ENCODE peak calls at places on chromosomes 12 and 14, in four cellular contexts. W is IMR-90, F is mesendoderm, E is neuronal stem cell. R is an unnamed sample.

GRCh38 chr12:93245543-93245942 is 132.2 kb upstream of the NUDT4 start:
- DNase-seq in E (no peak), F (peak), W (no peak), R (no peak)

GRCh38 chr14:58549358-58549757 is 88.4 kb upstream of the DACT1 start:
- DNase-seq in F (no peak), E (no peak), W (peak), R (no peak)

GRCh38 chr12:53985358-53985899 is 483 bp downstream of the HOXC10 start:
- DNase-seq in W (no peak), F (no peak), E (no peak), R (peak)

GRCh38 chr14:77026930-77027537 is 1.5 kb downstream of the IRF2BPL start:
- DNase-seq in F (peak), E (peak), W (peak), R (no peak)

GRCh38 chr12:76113800-76114757 is 29.6 kb upstream of the NAP1L1 start:
- DNase-seq in E (no peak), F (peak), W (peak), R (no peak)

GRCh38 chr12:93007539-93007938 is 78.4 kb upstream of the EEA1 start:
- DNase-seq in E (no peak), F (no peak), W (no peak), R (no peak)

GRCh38 chr12:79326225-79326624 is 364.5 kb downstream of the PAWR start:
- DNase-seq in F (no peak), W (no peak), E (no peak), R (no peak)

GRCh38 chr12:121581681-121582439 is 1.0 kb upstream of the KDM2B start:
- DNase-seq in W (peak), E (peak), F (peak), R (no peak)

DNA sequence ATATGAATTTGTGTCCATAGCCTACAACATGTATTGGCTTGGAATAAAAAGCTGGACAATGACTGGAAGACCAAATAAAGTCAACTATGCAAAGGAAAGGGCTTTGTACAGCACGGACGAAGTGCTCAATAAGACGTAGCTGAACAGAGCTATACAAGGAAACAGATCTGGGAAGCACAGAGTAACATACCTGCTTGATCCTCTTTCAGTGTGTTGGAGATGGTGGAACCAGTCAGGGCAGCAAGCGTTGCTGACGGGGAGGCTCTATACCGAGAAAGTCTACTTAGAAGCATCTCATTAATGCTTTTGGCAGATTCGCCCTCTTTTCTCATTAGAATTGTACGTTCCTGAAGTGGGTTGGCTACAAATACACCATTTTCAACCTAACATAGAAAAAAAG is 99.3 kb downstream of the HECTD4 start:
- DNase-seq in E (no peak), W (no peak), F (no peak), R (no peak)
- H3K23ac ChIP-seq in E (no peak), W (no peak), F (no peak), R (no peak)

DNA sequence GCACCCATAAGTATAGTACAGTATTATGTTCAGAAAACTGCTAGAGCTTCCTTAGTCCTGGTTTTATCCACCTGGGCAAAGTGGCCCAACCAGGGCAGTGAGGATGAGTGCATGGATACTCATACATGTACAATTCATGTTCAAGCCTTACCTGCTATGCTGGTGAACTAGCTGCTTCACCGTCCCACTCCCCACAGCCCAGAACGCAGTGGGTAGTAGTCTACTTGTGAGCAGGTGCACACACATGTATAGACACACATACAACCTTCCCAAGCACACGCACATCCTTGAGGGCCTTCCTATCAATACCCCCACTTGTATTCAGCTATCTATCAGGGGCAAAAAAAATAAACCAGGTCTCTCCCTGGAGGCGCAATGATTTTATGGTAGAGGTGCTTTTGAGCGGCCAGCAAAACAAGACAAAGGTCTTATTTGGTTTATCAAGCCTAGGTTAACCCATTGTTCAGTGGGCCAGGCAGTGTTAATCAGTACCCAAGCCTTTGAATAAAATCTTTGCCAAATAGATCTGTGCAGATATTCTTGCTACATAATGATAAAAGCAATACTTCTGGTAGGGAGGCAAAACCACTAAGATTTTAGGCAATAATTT is 69.8 kb downstream of the ZFP36L1 start:
- DNase-seq in E (no peak), W (no peak), F (no peak), R (no peak)
- H3K23ac ChIP-seq in E (no peak), W (no peak), F (no peak), R (no peak)

GRCh38 chr14:61712137-61712536 is 16.8 kb downstream of the HIF1A start:
- DNase-seq in E (no peak), F (no peak), W (no peak), R (no peak)
- H3K23ac ChIP-seq in E (no peak), F (no peak), W (peak), R (no peak)

GRCh38 chr12:130194154-130194553 is 31.9 kb downstream of the FZD10 start:
- DNase-seq in W (no peak), E (no peak), F (no peak), R (no peak)
- H3K23ac ChIP-seq in W (no peak), E (no peak), F (no peak), R (no peak)

GRCh38 chr12:2115101-2115845 is 62.5 kb downstream of the CACNA1C start:
- DNase-seq in W (no peak), F (no peak), E (no peak), R (no peak)
- H3K23ac ChIP-seq in W (no peak), F (no peak), E (peak), R (no peak)

GRCh38 chr12:89469361-89469760 is 55.2 kb downstream of the GALNT4 start:
- DNase-seq in E (no peak), W (peak), F (no peak), R (no peak)
- H3K23ac ChIP-seq in E (no peak), W (no peak), F (no peak), R (no peak)

DNA sequence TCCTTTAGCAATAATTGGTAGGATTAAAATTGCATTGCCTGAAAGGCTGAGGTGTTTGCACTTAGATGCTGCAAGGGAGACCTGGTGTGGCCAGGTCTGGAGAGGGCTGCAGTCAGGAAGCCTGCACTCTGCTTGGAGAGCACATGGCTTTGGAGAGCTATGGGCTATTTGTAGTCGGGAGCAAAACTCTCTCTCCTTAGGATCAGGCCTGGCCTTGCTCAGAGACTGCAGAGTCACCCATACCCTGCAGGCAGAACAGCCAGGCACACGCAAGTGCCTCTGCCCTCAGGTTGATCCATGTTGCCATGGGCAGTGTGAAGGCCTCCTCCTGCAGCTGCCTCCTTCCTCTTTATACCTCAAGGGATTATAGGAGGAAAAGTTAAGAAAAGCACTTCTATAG is 26.8 kb downstream of the CKB start:
- DNase-seq in F (peak), W (no peak), E (no peak), R (no peak)
- H3K23ac ChIP-seq in F (no peak), W (no peak), E (no peak), R (no peak)

DNA sequence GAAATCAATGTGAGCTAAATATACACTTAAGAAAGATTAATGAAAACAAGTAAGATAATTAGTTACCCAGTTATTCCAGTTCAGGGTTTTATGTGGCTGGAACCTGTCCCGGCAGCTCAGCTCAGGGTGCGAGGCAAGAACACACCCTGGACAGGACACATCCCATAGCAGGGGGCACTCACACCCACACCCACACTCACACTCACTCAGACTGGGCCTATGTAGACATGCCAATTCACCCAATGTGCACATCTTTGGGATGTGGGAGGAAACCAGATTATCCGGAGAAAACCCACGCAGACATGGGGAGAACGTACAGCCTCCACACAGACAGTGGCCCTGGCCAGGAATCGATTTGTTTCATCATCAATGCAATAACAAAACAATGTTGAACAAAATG is 66.0 kb upstream of the TMCC3 start:
- DNase-seq in W (no peak), F (no peak), E (no peak), R (no peak)
- H3K23ac ChIP-seq in W (no peak), F (no peak), E (no peak), R (no peak)

R was measured in H9.